ENCODE peak calls at places on chromosomes 7 and 10, in nine cellular contexts. One of them, this sample, is unnamed. For H3K36me3, the result is how much of the 10 kb centered on the place peaks cover.

GRCh38 chr10:47363781-47364180 is 15.6 kb downstream of the RBP3 start:
- DNase-seq in neural progenitor cell: no peak
- DNase-seq in Peyer's patch: no peak
- DNase-seq in body of pancreas: no peak
- DNase-seq in PC-3: no peak
- DNase-seq in OCI-LY7: no peak
- DNase-seq in ovary: no peak
- DNase-seq in HCT116: no peak
- DNase-seq in transverse colon: no peak
- DNase-seq in this sample: no peak

GRCh38 chr7:74505426-74506328 is 52.0 kb downstream of the GTF2IRD1 start:
- DNase-seq in ovary: no peak
- DNase-seq in PC-3: no peak
- DNase-seq in body of pancreas: no peak
- DNase-seq in OCI-LY7: no peak
- DNase-seq in neural progenitor cell: peak
- DNase-seq in transverse colon: no peak
- DNase-seq in HCT116: no peak
- DNase-seq in Peyer's patch: no peak
- DNase-seq in this sample: no peak

GRCh38 chr10:77886795-77887355 is 39.7 kb downstream of the DLG5 start:
- DNase-seq in transverse colon: no peak
- DNase-seq in body of pancreas: no peak
- DNase-seq in neural progenitor cell: no peak
- DNase-seq in OCI-LY7: no peak
- DNase-seq in Peyer's patch: no peak
- DNase-seq in ovary: no peak
- DNase-seq in PC-3: no peak
- DNase-seq in HCT116: no peak
- DNase-seq in this sample: no peak

GRCh38 chr7:142111509-142111908 is at the start of gene MGAM2:
- DNase-seq in Peyer's patch: no peak
- DNase-seq in OCI-LY7: no peak
- DNase-seq in transverse colon: peak
- DNase-seq in HCT116: no peak
- DNase-seq in ovary: no peak
- DNase-seq in body of pancreas: no peak
- DNase-seq in PC-3: no peak
- DNase-seq in neural progenitor cell: no peak
- DNase-seq in this sample: no peak

GRCh38 chr7:33501368-33501767 is 372.0 kb downstream of the BBS9 start:
- DNase-seq in OCI-LY7: no peak
- DNase-seq in PC-3: no peak
- DNase-seq in Peyer's patch: no peak
- DNase-seq in ovary: no peak
- DNase-seq in transverse colon: no peak
- DNase-seq in neural progenitor cell: no peak
- DNase-seq in body of pancreas: no peak
- DNase-seq in HCT116: no peak
- DNase-seq in this sample: no peak

GRCh38 chr7:122674502-122674901 is 24.4 kb downstream of the RNF133 start:
- DNase-seq in neural progenitor cell: no peak
- DNase-seq in OCI-LY7: no peak
- DNase-seq in ovary: no peak
- DNase-seq in transverse colon: no peak
- DNase-seq in PC-3: peak
- DNase-seq in Peyer's patch: no peak
- DNase-seq in body of pancreas: peak
- DNase-seq in HCT116: no peak
- DNase-seq in this sample: no peak

GRCh38 chr7:92669616-92670153 is 79.5 kb upstream of the FAM133B start:
- DNase-seq in transverse colon: no peak
- DNase-seq in PC-3: no peak
- DNase-seq in Peyer's patch: no peak
- DNase-seq in body of pancreas: peak
- DNase-seq in HCT116: no peak
- DNase-seq in neural progenitor cell: no peak
- DNase-seq in OCI-LY7: no peak
- DNase-seq in ovary: no peak
- DNase-seq in this sample: no peak

GRCh38 chr10:114306116-114306973 is 67.3 kb downstream of the VWA2 start:
- DNase-seq in OCI-LY7: no peak
- DNase-seq in HCT116: no peak
- DNase-seq in transverse colon: no peak
- DNase-seq in Peyer's patch: no peak
- DNase-seq in ovary: no peak
- DNase-seq in neural progenitor cell: no peak
- DNase-seq in body of pancreas: no peak
- DNase-seq in PC-3: peak
- DNase-seq in this sample: peak

GRCh38 chr10:3324572-3324971 is 152.0 kb upstream of the PITRM1 start:
- DNase-seq in transverse colon: no peak
- DNase-seq in PC-3: no peak
- DNase-seq in HCT116: no peak
- DNase-seq in body of pancreas: no peak
- DNase-seq in Peyer's patch: no peak
- DNase-seq in OCI-LY7: no peak
- DNase-seq in ovary: no peak
- DNase-seq in neural progenitor cell: no peak
- DNase-seq in this sample: no peak

GRCh38 chr7:140625908-140626868 is 14.4 kb downstream of the DENND2A start:
- DNase-seq in OCI-LY7: no peak
- DNase-seq in neural progenitor cell: peak
- DNase-seq in PC-3: peak
- DNase-seq in ovary: peak
- DNase-seq in HCT116: no peak
- DNase-seq in body of pancreas: peak
- DNase-seq in transverse colon: peak
- DNase-seq in Peyer's patch: peak
- DNase-seq in this sample: peak

GRCh38 chr7:159098795-159099194 is 45.9 kb downstream of the VIPR2 start:
- DNase-seq in HCT116: no peak
- DNase-seq in OCI-LY7: no peak
- DNase-seq in Peyer's patch: peak
- DNase-seq in ovary: peak
- DNase-seq in PC-3: no peak
- DNase-seq in neural progenitor cell: no peak
- DNase-seq in transverse colon: peak
- DNase-seq in body of pancreas: no peak
- DNase-seq in this sample: no peak

GRCh38 chr7:12256025-12256570 is 45.0 kb downstream of the TMEM106B start:
- DNase-seq in body of pancreas: no peak
- DNase-seq in OCI-LY7: no peak
- DNase-seq in transverse colon: no peak
- DNase-seq in neural progenitor cell: no peak
- DNase-seq in PC-3: peak
- DNase-seq in HCT116: no peak
- DNase-seq in Peyer's patch: no peak
- DNase-seq in ovary: no peak
- DNase-seq in this sample: no peak

GRCh38 chr10:99777918-99778716 is 4.3 kb upstream of the ABCC2 start:
- DNase-seq in transverse colon: no peak
- DNase-seq in Peyer's patch: no peak
- DNase-seq in PC-3: no peak
- DNase-seq in neural progenitor cell: peak
- DNase-seq in HCT116: no peak
- DNase-seq in ovary: no peak
- DNase-seq in OCI-LY7: peak
- DNase-seq in body of pancreas: no peak
- DNase-seq in this sample: no peak

GRCh38 chr7:22351329-22351692 is 5.6 kb downstream of the RAPGEF5 start:
- DNase-seq in ovary: no peak
- DNase-seq in HCT116: no peak
- DNase-seq in OCI-LY7: peak
- DNase-seq in neural progenitor cell: no peak
- DNase-seq in transverse colon: no peak
- DNase-seq in Peyer's patch: no peak
- DNase-seq in body of pancreas: peak
- DNase-seq in PC-3: peak
- DNase-seq in this sample: no peak

GRCh38 chr7:126574838-126575250 is 677.9 kb downstream of the GRM8 start:
- DNase-seq in body of pancreas: no peak
- DNase-seq in ovary: no peak
- DNase-seq in OCI-LY7: no peak
- DNase-seq in Peyer's patch: no peak
- DNase-seq in HCT116: peak
- DNase-seq in PC-3: peak
- DNase-seq in neural progenitor cell: no peak
- DNase-seq in transverse colon: no peak
- DNase-seq in this sample: no peak

GRCh38 chr7:106345421-106346166 is 60.8 kb upstream of the NAMPT start:
- DNase-seq in PC-3: peak
- DNase-seq in Peyer's patch: no peak
- DNase-seq in ovary: no peak
- DNase-seq in OCI-LY7: no peak
- DNase-seq in body of pancreas: no peak
- DNase-seq in HCT116: no peak
- DNase-seq in transverse colon: no peak
- DNase-seq in neural progenitor cell: no peak
- DNase-seq in this sample: no peak

DNA sequence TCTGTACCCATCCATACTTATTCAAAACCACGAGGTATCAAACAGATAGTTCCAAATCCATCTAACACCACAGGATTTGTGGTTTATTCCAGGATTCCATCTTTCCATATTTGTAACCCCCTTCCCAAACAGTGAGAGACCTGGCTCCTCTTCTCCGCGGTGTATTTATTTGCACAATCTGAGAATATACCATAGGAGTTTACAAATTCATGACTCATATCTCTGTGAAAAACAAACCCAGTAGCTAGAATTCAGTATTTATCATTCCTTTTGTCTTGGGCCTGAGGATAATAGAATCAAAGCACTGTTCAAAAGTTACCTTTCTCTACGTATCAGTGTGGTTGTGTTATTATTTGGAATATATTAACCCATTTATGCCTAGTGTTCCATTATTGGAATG is 31.9 kb downstream of the PDSS1 start:
- DNase-seq in OCI-LY7: no peak
- DNase-seq in Peyer's patch: no peak
- DNase-seq in HCT116: no peak
- DNase-seq in body of pancreas: no peak
- DNase-seq in ovary: no peak
- DNase-seq in PC-3: peak
- DNase-seq in neural progenitor cell: no peak
- DNase-seq in transverse colon: no peak
- DNase-seq in this sample: no peak
- H3K36me3 ChIP-seq in OCI-LY7: half or more
- H3K36me3 ChIP-seq in Peyer's patch: under half
- H3K36me3 ChIP-seq in HCT116: under half
- H3K36me3 ChIP-seq in body of pancreas: under half
- H3K36me3 ChIP-seq in ovary: under half
- H3K36me3 ChIP-seq in PC-3: under half
- H3K36me3 ChIP-seq in neural progenitor cell: under half
- H3K36me3 ChIP-seq in transverse colon: under half
- H3K36me3 ChIP-seq in this sample: under half

DNA sequence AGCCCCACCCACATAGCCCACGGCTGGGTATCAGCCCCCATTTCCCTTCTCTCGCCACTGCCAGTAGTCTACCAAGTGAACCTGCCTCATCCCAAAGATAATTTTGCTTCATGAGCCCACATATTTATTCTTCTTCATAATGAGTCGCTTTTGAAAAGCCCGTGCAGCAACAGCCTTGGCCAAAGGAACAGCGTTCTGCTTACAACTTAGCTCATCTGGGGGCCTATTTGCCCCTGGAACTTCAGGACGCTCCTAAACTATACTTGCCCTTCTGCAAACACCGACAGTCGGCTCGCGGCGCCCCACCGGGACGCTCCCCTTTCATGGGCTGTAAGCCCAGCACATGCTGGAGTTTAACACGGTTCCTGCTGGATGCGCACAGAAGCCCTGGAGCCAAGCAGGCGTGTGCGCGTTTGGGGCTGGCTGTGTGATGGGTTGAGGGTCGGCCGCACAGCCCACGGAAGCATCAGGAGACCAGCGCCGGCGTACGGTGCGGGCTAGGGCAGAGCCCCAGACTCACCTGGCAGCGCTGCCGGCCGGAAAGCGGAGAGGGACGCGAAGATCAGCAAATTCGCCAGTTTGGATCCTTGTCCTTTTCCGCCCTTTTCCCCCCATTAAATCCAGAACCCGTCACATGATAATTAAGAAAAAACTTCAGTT is 370 bp downstream of the TMEM60 start:
- DNase-seq in neural progenitor cell: peak
- DNase-seq in transverse colon: peak
- DNase-seq in Peyer's patch: no peak
- DNase-seq in OCI-LY7: no peak
- DNase-seq in HCT116: no peak
- DNase-seq in PC-3: peak
- DNase-seq in body of pancreas: no peak
- DNase-seq in ovary: no peak
- DNase-seq in this sample: no peak
- H3K36me3 ChIP-seq in neural progenitor cell: under half
- H3K36me3 ChIP-seq in transverse colon: under half
- H3K36me3 ChIP-seq in Peyer's patch: under half
- H3K36me3 ChIP-seq in OCI-LY7: half or more
- H3K36me3 ChIP-seq in HCT116: under half
- H3K36me3 ChIP-seq in PC-3: under half
- H3K36me3 ChIP-seq in body of pancreas: under half
- H3K36me3 ChIP-seq in ovary: under half
- H3K36me3 ChIP-seq in this sample: under half

GRCh38 chr10:132273304-132273944 is 34.3 kb downstream of the STK32C start:
- DNase-seq in PC-3: no peak
- DNase-seq in ovary: no peak
- DNase-seq in body of pancreas: no peak
- DNase-seq in neural progenitor cell: no peak
- DNase-seq in transverse colon: no peak
- DNase-seq in OCI-LY7: no peak
- DNase-seq in Peyer's patch: no peak
- DNase-seq in HCT116: no peak
- DNase-seq in this sample: no peak
- H3K36me3 ChIP-seq in PC-3: under half
- H3K36me3 ChIP-seq in ovary: under half
- H3K36me3 ChIP-seq in body of pancreas: under half
- H3K36me3 ChIP-seq in neural progenitor cell: under half
- H3K36me3 ChIP-seq in transverse colon: under half
- H3K36me3 ChIP-seq in OCI-LY7: under half
- H3K36me3 ChIP-seq in Peyer's patch: under half
- H3K36me3 ChIP-seq in HCT116: under half
- H3K36me3 ChIP-seq in this sample: under half

DNA sequence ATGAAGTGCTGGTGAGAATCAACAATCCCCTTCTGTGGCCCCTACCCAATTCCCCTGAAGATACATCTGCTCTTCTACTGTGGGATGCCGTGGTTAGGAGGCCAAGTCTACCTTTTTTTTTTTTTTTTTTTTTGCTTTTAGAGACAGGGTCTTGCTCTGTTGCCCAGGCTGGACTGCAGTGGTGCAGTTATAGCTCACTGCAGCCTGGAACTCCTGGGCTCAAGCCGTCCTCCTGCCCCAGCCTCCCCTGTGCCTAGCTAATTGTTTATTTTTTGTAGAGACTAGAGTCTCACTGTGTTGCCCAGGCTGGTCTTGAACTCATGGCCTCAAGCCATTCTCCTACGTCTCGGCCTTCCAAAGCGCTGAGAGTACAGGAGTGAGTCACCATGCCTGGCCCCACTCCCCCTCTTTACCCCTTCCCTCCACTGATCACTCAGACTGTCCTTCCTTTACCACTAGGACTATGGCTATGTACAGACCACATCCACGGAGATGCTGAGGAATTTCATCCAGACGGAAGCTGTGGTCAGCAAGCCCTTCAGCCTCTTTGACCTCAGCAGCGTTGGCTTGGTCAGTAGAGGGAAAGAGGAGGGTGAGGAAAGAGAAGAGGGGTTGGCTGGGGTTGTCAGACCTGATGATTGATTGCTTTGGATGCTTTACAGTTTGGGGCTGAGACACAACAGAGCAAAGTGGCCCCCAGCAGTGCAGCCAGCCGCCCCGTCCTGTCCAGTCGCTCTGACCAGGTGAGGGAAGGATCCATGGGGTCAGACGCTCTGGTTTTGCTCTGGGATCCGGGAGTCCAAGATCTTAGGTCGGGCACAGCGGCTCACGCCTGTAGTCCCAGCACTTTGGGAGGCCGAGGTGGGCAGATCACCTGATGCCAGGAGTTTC is 1.8 kb downstream of the AP4M1 start:
- DNase-seq in Peyer's patch: no peak
- DNase-seq in PC-3: no peak
- DNase-seq in ovary: no peak
- DNase-seq in OCI-LY7: no peak
- DNase-seq in neural progenitor cell: no peak
- DNase-seq in transverse colon: no peak
- DNase-seq in HCT116: no peak
- DNase-seq in body of pancreas: no peak
- DNase-seq in this sample: no peak
- H3K36me3 ChIP-seq in Peyer's patch: under half
- H3K36me3 ChIP-seq in PC-3: under half
- H3K36me3 ChIP-seq in ovary: under half
- H3K36me3 ChIP-seq in OCI-LY7: half or more
- H3K36me3 ChIP-seq in neural progenitor cell: under half
- H3K36me3 ChIP-seq in transverse colon: under half
- H3K36me3 ChIP-seq in HCT116: under half
- H3K36me3 ChIP-seq in body of pancreas: under half
- H3K36me3 ChIP-seq in this sample: under half